ENCODE peak calls at places on chromosomes 12 and 14, in four cellular contexts. A is right lobe of liver, V is mammary epithelial cell, I is mesenchymal stem cell. Q is an unnamed sample.

GRCh38 chr14:65177551-65177950 is 75.2 kb upstream of the MAX start:
- DNase-seq in A (no peak), V (no peak), I (no peak), Q (no peak)

GRCh38 chr14:83798421-83798820 is 1731.5 kb upstream of the FLRT2 start:
- DNase-seq in I (no peak), V (no peak), A (no peak), Q (no peak)

GRCh38 chr12:13179159-13180074 is 17.1 kb upstream of the EMP1 start:
- DNase-seq in I (peak), A (no peak), V (peak), Q (peak)

GRCh38 chr14:105853907-105854599 is 327.7 kb downstream of the TMEM121 start:
- DNase-seq in I (no peak), A (no peak), V (no peak), Q (peak)

GRCh38 chr14:39860837-39861236 is 428.6 kb upstream of the FBXO33 start:
- DNase-seq in V (no peak), I (no peak), A (no peak), Q (no peak)

GRCh38 chr14:86540636-86541247 is 1010.8 kb downstream of the FLRT2 start:
- DNase-seq in A (no peak), I (no peak), V (no peak), Q (no peak)

GRCh38 chr12:129532707-129533499 is 370.9 kb downstream of the TMEM132D start:
- DNase-seq in A (no peak), V (no peak), I (no peak), Q (no peak)

GRCh38 chr12:54603173-54603814 is 14.8 kb upstream of the PPP1R1A start:
- DNase-seq in I (peak), A (peak), V (peak), Q (peak)

GRCh38 chr14:92938235-92938875 is 15.4 kb downstream of the CHGA start:
- DNase-seq in A (no peak), V (no peak), I (no peak), Q (no peak)

GRCh38 chr14:99604766-99605298 is 825 bp upstream of the CCDC85C start:
- DNase-seq in I (peak), A (no peak), V (peak), Q (no peak)

GRCh38 chr12:93571360-93571853 is 1.1 kb upstream of the SOCS2 start:
- DNase-seq in A (peak), V (peak), I (peak), Q (peak)

GRCh38 chr14:63663428-63664142 is 21.9 kb upstream of the WDR89 start:
- DNase-seq in A (no peak), V (no peak), I (no peak), Q (no peak)

GRCh38 chr14:97943619-97944018 is 1146.4 kb downstream of the VRK1 start:
- DNase-seq in I (no peak), A (no peak), V (no peak), Q (no peak)

GRCh38 chr14:38316922-38317321 is 61.0 kb upstream of the CLEC14A start:
- DNase-seq in V (no peak), I (no peak), A (no peak), Q (no peak)

GRCh38 chr12:92505373-92506340 is 197.1 kb upstream of the PLEKHG7 start:
- DNase-seq in V (no peak), A (peak), I (peak), Q (peak)

GRCh38 chr12:78120866-78121590 is 290.3 kb downstream of the NAV3 start:
- DNase-seq in V (no peak), A (no peak), I (peak), Q (no peak)

GRCh38 chr12:113221997-113222729 is 899 bp downstream of the TPCN1 start:
- DNase-seq in A (no peak), V (peak), I (no peak), Q (no peak)

GRCh38 chr12:25553083-25553482 is at the start of gene LMNTD1:
- DNase-seq in A (no peak), I (peak), V (peak), Q (no peak)

GRCh38 chr12:19402743-19403400 is 36.4 kb upstream of the AEBP2 start:
- DNase-seq in A (peak), V (peak), I (peak), Q (no peak)

GRCh38 chr14:35879654-35880249 is 53.6 kb downstream of the BRMS1L start:
- DNase-seq in V (no peak), A (no peak), I (peak), Q (no peak)

GRCh38 chr12:94100254-94100653 is 48.1 kb upstream of the PLXNC1 start:
- DNase-seq in A (no peak), I (no peak), V (peak), Q (no peak)

GRCh38 chr14:58747181-58747580 is 109.4 kb downstream of the DACT1 start:
- DNase-seq in A (no peak), V (peak), I (peak), Q (no peak)

GRCh38 chr12:106566771-106567170 is 16.0 kb upstream of the RFX4 start:
- DNase-seq in V (no peak), I (no peak), A (no peak), Q (no peak)

GRCh38 chr14:102192840-102193502 is 53.3 kb downstream of the WDR20 start:
- DNase-seq in V (no peak), A (no peak), I (no peak), Q (no peak)
- H3K27ac ChIP-seq in V (no peak), A (no peak), I (no peak), Q (no peak)

GRCh38 chr14:73457935-73458218 is 469 bp downstream of the NUMB start:
- DNase-seq in V (peak), A (peak), I (no peak), Q (no peak)
- H3K27ac ChIP-seq in V (peak), A (peak), I (peak), Q (peak)

DNA sequence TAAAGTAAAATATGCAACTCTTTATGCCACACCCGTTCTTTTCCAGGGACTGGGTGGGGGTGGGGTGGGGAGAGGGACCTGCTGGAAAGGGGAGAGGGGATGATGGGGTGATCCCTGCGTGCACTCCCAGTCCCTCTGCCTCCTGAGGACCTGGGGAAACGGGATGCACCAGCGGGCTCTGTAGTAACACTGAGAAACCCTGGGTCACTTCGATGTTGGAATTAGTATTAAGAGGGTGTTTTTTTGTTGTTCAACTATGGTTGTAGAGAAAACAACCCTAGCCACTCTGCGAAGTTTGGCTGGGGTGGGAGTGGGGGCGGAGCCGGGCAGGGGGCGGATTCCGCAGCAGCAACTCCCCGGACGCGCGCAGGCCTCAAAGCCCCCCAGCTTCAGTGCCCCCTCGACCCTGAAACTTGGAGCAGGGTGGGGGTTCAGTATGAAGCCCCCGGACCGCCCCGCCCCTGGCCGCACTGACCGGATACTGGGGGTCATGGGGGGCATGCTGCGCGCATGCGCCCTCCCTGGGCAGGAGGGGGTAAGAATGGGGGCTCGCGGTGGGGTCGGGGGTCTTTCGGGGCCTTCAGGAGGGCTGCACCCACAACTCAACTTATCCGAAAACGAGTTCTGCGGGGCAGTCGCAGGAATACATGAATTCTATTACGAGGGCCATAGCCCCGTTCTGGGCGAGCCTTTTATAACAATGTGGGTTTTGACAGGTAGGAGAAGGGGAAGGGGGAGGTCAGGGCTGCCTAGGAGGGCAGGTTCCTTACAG is 1.3 kb upstream of the ARHGEF25 start:
- DNase-seq in I (no peak), V (no peak), A (no peak), Q (no peak)
- H3K27ac ChIP-seq in I (no peak), V (no peak), A (peak), Q (no peak)

DNA sequence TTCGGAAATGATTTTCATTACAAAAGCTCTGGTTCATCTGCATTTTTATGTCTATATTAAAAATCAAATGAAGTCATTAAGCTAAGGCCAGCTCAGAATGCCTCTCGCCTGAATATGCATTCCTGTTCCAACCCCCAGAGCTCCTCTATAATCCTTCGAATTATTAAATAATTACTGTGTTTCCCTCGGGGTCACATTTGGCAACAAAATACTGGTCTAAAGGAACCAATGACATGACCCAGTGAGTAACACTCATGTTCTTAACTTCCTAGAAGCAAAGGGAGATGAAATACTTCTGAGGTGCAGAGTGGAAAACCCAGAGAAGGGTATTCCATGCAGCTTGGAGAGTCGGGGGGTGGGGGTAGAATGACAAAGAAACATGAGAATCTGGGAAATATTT is 68.3 kb downstream of the FOXN3 start:
- DNase-seq in A (no peak), V (no peak), I (no peak), Q (no peak)
- H3K27ac ChIP-seq in A (no peak), V (no peak), I (no peak), Q (no peak)

GRCh38 chr12:6343518-6343917 is 1.6 kb upstream of the TNFRSF1A start:
- DNase-seq in V (no peak), A (no peak), I (no peak), Q (no peak)

GRCh38 chr12:6340745-6341438 is 984 bp downstream of the TNFRSF1A start:
- DNase-seq in A (peak), I (peak), V (peak), Q (no peak)

GRCh38 chr12:6338955-6339761 is 2.7 kb downstream of the TNFRSF1A start:
- DNase-seq in I (peak), V (no peak), A (no peak), Q (no peak)

GRCh38 chr12:6341439-6342139 is at the start of gene TNFRSF1A:
- DNase-seq in I (peak), V (peak), A (peak), Q (peak)

GRCh38 chr12:6342140-6342889 is 439 bp upstream of the TNFRSF1A start:
- DNase-seq in V (peak), I (no peak), A (no peak), Q (no peak)
- H3K27ac ChIP-seq in V (peak), I (peak), A (peak), Q (peak)

GRCh38 chr14:90803249-90803648 is 13.0 kb downstream of the TTC7B start:
- DNase-seq in V (no peak), A (no peak), I (no peak), Q (no peak)
- H3K27ac ChIP-seq in V (no peak), A (no peak), I (no peak), Q (no peak)

Q was measured in CD8-positive, alpha-beta T cell.